ENCODE peak calls at places on chromosomes 5 and 9, in six cellular contexts. V, I, G, X, H and A are unnamed samples.

GRCh38 chr5:179698935-179699639 is at the start of gene CANX:
- DNase-seq in V (no peak), I (no peak), G (no peak), X (no peak), H (no peak), A (no peak)

GRCh38 chr9:79233542-79233941 is 338.2 kb upstream of the TLE4 start:
- DNase-seq in V (no peak), I (peak; percentile 8), G (no peak), X (no peak), H (no peak), A (no peak)

GRCh38 chr9:68672625-68673024 is 32.4 kb upstream of the PIP5K1B start:
- DNase-seq in V (no peak), I (no peak), G (no peak), X (no peak), H (no peak), A (no peak)

GRCh38 chr9:546797-547223 is 294.7 kb upstream of the DMRT1 start:
- DNase-seq in V (no peak), I (peak; percentile 60), G (peak; percentile 31), X (no peak), H (no peak), A (no peak)

GRCh38 chr5:150065346-150065745 is 21.0 kb downstream of the CSF1R start:
- DNase-seq in V (no peak), I (no peak), G (peak; percentile 68), X (no peak), H (no peak), A (no peak)

GRCh38 chr5:169006878-169007790 is 293.8 kb downstream of the SLIT3 start:
- DNase-seq in V (no peak), I (no peak), G (no peak), X (no peak), H (no peak), A (no peak)

GRCh38 chr5:154198611-154199230 is 8.2 kb downstream of the GALNT10 start:
- DNase-seq in V (no peak), I (no peak), G (no peak), X (no peak), H (no peak), A (no peak)

GRCh38 chr9:20620658-20621552 is 1.4 kb downstream of the MLLT3 start:
- DNase-seq in V (peak; percentile 79), I (peak; percentile 9), G (peak; percentile 31), X (peak; percentile 61), H (peak; percentile 72), A (peak; percentile 32)

GRCh38 chr9:134736791-134737489 is 95.3 kb downstream of the COL5A1 start:
- DNase-seq in V (no peak), I (no peak), G (no peak), X (no peak), H (no peak), A (no peak)

GRCh38 chr5:141349917-141350619 is at the start of gene PCDHGB1:
- DNase-seq in V (no peak), I (peak; percentile 79), G (no peak), X (no peak), H (no peak), A (no peak)

GRCh38 chr9:34179528-34180138 is 790 bp downstream of the UBAP1 start:
- DNase-seq in V (no peak), I (no peak), G (no peak), X (no peak), H (peak; percentile 24), A (no peak)

GRCh38 chr9:89797970-89798369 is 193.2 kb downstream of the GADD45G start:
- DNase-seq in V (no peak), I (no peak), G (no peak), X (no peak), H (no peak), A (no peak)

GRCh38 chr9:38311382-38312270 is 80.9 kb upstream of the ALDH1B1 start:
- DNase-seq in V (peak; percentile 66), I (no peak), G (no peak), X (no peak), H (no peak), A (no peak)

GRCh38 chr5:172903790-172904189 is 55.4 kb upstream of the RPL26L1 start:
- DNase-seq in V (no peak), I (no peak), G (no peak), X (no peak), H (no peak), A (peak; percentile 86)

GRCh38 chr5:154369682-154370081 is 76.1 kb upstream of the SAP30L start:
- DNase-seq in V (no peak), I (no peak), G (no peak), X (no peak), H (no peak), A (no peak)

GRCh38 chr9:32884482-32884881 is 101.1 kb downstream of the TMEM215 start:
- DNase-seq in V (no peak), I (no peak), G (no peak), X (no peak), H (no peak), A (no peak)

GRCh38 chr5:142960309-142960696 is 190.1 kb downstream of the ARHGAP26 start:
- DNase-seq in V (no peak), I (no peak), G (no peak), X (no peak), H (no peak), A (no peak)

GRCh38 chr9:20592673-20593072 is 29.6 kb downstream of the MLLT3 start:
- DNase-seq in V (no peak), I (no peak), G (no peak), X (no peak), H (no peak), A (no peak)

GRCh38 chr9:129208191-129209091 is 30.4 kb upstream of the IER5L start:
- DNase-seq in V (no peak), I (peak; percentile 42), G (no peak), X (peak; percentile 13), H (peak; percentile 20), A (peak; percentile 44)

GRCh38 chr9:110622368-110622767 is 42.8 kb upstream of the SVEP1 start:
- DNase-seq in V (no peak), I (no peak), G (no peak), X (no peak), H (no peak), A (no peak)

GRCh38 chr5:98205691-98206461 is 567.6 kb upstream of the RGMB start:
- DNase-seq in V (no peak), I (no peak), G (no peak), X (no peak), H (no peak), A (no peak)

GRCh38 chr5:1235379-1235778 is 10.2 kb downstream of the SLC6A18 start:
- DNase-seq in V (no peak), I (no peak), G (no peak), X (no peak), H (no peak), A (peak; percentile 57)

GRCh38 chr5:1230551-1230950 is 5.4 kb downstream of the SLC6A18 start:
- DNase-seq in V (no peak), I (no peak), G (no peak), X (no peak), H (no peak), A (no peak)

GRCh38 chr5:1229822-1230221 is 4.6 kb downstream of the SLC6A18 start:
- DNase-seq in V (no peak), I (no peak), G (no peak), X (no peak), H (no peak), A (no peak)

GRCh38 chr5:1231354-1231905 is 6.2 kb downstream of the SLC6A18 start:
- DNase-seq in V (no peak), I (no peak), G (no peak), X (no peak), H (no peak), A (no peak)

DNA sequence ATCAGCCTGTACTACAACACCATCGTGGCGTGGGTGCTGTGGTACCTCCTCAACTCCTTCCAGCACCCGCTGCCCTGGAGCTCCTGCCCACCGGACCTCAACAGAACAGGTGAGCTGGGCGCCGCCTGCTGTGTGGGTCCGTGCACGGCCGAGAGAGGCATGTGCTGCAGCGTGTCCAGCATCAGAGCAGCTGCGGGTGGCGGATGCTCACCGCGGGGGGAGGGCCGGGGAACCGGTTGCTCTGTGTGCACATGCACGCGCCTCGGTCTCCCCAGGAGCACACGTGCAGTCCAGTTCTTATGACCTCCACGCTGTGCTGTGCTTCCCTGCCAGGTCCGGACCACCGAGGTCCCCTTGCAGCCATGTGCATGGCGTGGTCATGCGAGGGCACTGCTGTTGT is 7.6 kb downstream of the SLC6A18 start:
- DNase-seq in V (no peak), I (no peak), G (no peak), X (no peak), H (no peak), A (no peak)
- H3K9me3 ChIP-seq in V (peaks cover 6% of the 10 kb centered on the region), I (peaks cover 11% of the 10 kb centered on the region), G (no peaks in the 10 kb centered on the region), X (no peaks in the 10 kb centered on the region), H (peaks cover 12% of the 10 kb centered on the region), A (no peaks in the 10 kb centered on the region)

DNA sequence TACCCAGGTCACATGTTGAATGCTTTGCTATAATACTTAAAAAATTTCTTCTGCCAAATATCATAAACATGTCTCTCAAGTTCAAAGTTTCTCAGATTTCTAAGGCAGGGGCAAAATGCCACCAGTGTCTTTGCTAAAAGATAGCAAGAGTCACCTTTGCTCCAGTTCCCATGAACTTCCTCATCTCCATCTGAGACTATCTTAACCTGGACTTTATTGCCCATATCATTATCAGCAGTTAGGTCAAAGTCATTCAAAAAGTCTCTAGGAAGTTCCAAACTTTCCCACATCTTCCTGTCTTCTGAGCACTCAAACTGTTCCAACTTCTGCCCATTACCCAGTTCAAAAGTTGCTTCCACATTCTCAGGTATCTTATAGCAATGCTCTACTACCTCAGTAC is 307.7 kb upstream of the TNC start:
- DNase-seq in V (no peak), I (no peak), G (no peak), X (no peak), H (no peak), A (no peak)
- H3K9me3 ChIP-seq in V (no peaks in the 10 kb centered on the region), I (no peaks in the 10 kb centered on the region), G (no peaks in the 10 kb centered on the region), X (no peaks in the 10 kb centered on the region), H (peaks cover 3% of the 10 kb centered on the region), A (no peaks in the 10 kb centered on the region)

GRCh38 chr9:99011161-99011709 is 67.5 kb downstream of the COL15A1 start:
- DNase-seq in V (no peak), I (peak; percentile 61), G (no peak), X (no peak), H (no peak), A (no peak)

GRCh38 chr9:99012957-99013512 is 69.3 kb downstream of the COL15A1 start:
- DNase-seq in V (no peak), I (no peak), G (no peak), X (peak; percentile 36), H (peak; percentile 24), A (no peak)

GRCh38 chr9:99015448-99015847 is 71.7 kb downstream of the COL15A1 start:
- DNase-seq in V (no peak), I (no peak), G (no peak), X (no peak), H (no peak), A (no peak)

GRCh38 chr9:99015890-99016289 is 72.2 kb downstream of the COL15A1 start:
- DNase-seq in V (no peak), I (no peak), G (no peak), X (no peak), H (no peak), A (no peak)

DNA sequence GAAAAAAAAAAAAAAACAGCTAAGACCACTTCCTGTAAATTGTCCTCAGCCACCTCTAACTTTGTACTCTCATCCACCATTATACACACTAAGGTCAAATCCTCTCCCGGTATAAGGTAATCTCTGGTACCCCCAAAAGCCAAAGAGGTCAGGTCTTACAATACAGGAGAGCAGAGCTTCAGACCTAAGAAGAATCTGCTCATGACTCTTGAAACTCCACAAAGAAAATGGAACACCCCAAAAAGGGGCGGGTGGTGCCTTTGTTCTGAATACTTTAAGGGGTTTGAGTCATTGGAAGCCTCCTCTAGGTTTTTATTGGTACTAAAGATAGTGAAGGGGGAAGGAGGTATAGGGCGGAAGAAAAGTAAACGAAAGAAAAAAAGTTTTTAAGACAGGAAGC is 69.8 kb downstream of the COL15A1 start:
- DNase-seq in V (no peak), I (no peak), G (no peak), X (peak; percentile 17), H (peak; percentile 18), A (no peak)
- H3K9me3 ChIP-seq in V (no peaks in the 10 kb centered on the region), I (peaks cover 41% of the 10 kb centered on the region), G (no peaks in the 10 kb centered on the region), X (no peaks in the 10 kb centered on the region), H (peaks cover 7% of the 10 kb centered on the region), A (no peaks in the 10 kb centered on the region)

GRCh38 chr9:92980085-92980745 is 32.9 kb downstream of the FGD3 start:
- DNase-seq in V (no peak), I (no peak), G (no peak), X (no peak), H (no peak), A (peak; percentile 28)
- H3K9me3 ChIP-seq in V (peaks cover 4% of the 10 kb centered on the region), I (peaks cover 41% of the 10 kb centered on the region), G (no peaks in the 10 kb centered on the region), X (no peaks in the 10 kb centered on the region), H (peaks cover 12% of the 10 kb centered on the region), A (no peaks in the 10 kb centered on the region)